ENCODE peak calls at places on chromosomes 1 and 21, in six cellular contexts. K is fibroblast of pulmonary artery, I is foreskin fibroblast, M is GM12865, L is pancreas, B is cardiac muscle cell. D is an unnamed sample.

GRCh38 chr1:38265293-38266196 is 219.0 kb upstream of the POU3F1 start:
- DNase-seq in M (no peak), I (no peak), K (no peak), L (no peak), B (no peak), D (no peak)

GRCh38 chr1:45018599-45019230 is 6.7 kb downstream of the UROD start:
- DNase-seq in K (peak), M (peak), L (peak), I (peak), B (peak), D (peak)

GRCh38 chr1:185229981-185230380 is 73.0 kb downstream of the SWT1 start:
- DNase-seq in K (no peak), M (no peak), I (no peak), L (no peak), B (no peak), D (no peak)

GRCh38 chr1:36707221-36707620 is 224.5 kb upstream of the CSF3R start:
- DNase-seq in B (no peak), I (no peak), M (no peak), L (no peak), K (peak), D (no peak)

GRCh38 chr1:182484531-182485257 is 34.7 kb downstream of the RGSL1 start:
- DNase-seq in K (no peak), I (no peak), M (peak), L (no peak), B (no peak), D (peak)

GRCh38 chr21:33642896-33643657 is 776 bp downstream of the ITSN1 start:
- DNase-seq in B (peak), I (peak), K (no peak), L (peak), M (peak), D (peak)

GRCh38 chr1:31101147-31101502 is 35.6 kb upstream of the PUM1 start:
- DNase-seq in B (no peak), K (peak), I (peak), L (no peak), M (no peak), D (no peak)

GRCh38 chr1:6080469-6080868 is 34.8 kb downstream of the KCNAB2 start:
- DNase-seq in M (no peak), I (no peak), L (no peak), B (no peak), K (no peak), D (no peak)

GRCh38 chr1:27574871-27575831 is 28.8 kb downstream of the AHDC1 start:
- DNase-seq in B (peak), I (peak), L (peak), M (no peak), K (peak), D (no peak)

GRCh38 chr1:91450260-91450659 is 45.6 kb upstream of the HFM1 start:
- DNase-seq in L (no peak), B (no peak), I (peak), M (no peak), K (peak), D (no peak)

GRCh38 chr1:183303901-183304300 is 114.3 kb downstream of the NMNAT2 start:
- DNase-seq in L (no peak), K (peak), I (peak), B (no peak), M (no peak), D (no peak)

GRCh38 chr21:38740131-38740530 is 65.6 kb upstream of the ETS2 start:
- DNase-seq in I (no peak), B (no peak), K (no peak), L (no peak), M (no peak), D (no peak)

GRCh38 chr1:177913762-177914540 is 55.9 kb downstream of the SEC16B start:
- DNase-seq in B (peak), K (peak), L (no peak), M (peak), I (peak), D (peak)

GRCh38 chr1:240906477-240906876 is 294.5 kb upstream of the GREM2 start:
- DNase-seq in B (peak), K (peak), M (no peak), I (peak), L (no peak), D (peak)

GRCh38 chr1:156279837-156280236 is 2.8 kb downstream of the SMG5 start:
- DNase-seq in L (no peak), M (no peak), B (no peak), I (no peak), K (no peak), D (no peak)

GRCh38 chr1:173925306-173926242 is 8.4 kb upstream of the SERPINC1 start:
- DNase-seq in I (no peak), B (no peak), K (no peak), M (no peak), L (no peak), D (no peak)

GRCh38 chr1:98662354-98662665 is 789 bp downstream of the SNX7 start:
- DNase-seq in K (peak), L (no peak), M (no peak), B (no peak), I (no peak), D (no peak)

GRCh38 chr1:54289061-54289938 is 89.3 kb downstream of the MRPL37 start:
- DNase-seq in B (no peak), M (no peak), I (peak), K (no peak), L (no peak), D (no peak)

DNA sequence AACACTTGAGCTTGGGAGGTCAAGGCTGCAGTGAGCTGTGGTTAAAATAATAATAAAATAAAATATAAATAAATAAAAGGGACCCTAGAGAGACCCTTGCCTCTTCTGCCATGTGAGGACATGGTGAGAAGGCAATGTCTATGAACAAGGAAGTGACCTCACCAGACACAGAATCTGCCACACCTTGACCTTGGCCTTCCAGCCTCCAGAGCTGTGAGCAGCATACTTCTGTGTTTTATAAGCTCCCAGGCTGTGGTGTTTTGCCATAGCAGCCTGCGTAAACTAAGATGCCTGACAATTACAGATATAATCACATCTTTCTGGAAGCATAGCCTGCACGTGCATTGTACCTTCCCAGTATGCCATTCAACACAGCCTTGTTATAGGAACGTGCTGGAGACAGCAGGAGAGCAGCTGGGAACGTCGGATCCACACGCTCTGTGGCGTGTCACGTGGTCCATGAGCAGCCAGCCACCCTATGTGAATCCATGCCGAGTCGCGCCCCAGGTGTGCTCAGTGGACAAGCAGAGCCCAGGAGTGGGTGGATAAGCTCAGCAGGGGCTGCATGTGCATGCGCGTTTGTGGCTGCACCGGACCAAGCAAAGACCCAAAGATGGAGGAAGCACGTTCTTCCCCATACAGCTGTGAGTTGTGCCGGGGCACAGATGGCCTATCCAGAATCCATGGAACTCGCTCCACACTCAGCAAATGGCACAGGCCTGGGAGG is 17.8 kb downstream of the WNT9A start:
- DNase-seq in L (peak), K (no peak), B (no peak), M (no peak), I (no peak), D (no peak)
- H3K4me3 ChIP-seq in L (no peak), K (no peak), B (no peak), M (no peak), I (no peak), D (no peak)

DNA sequence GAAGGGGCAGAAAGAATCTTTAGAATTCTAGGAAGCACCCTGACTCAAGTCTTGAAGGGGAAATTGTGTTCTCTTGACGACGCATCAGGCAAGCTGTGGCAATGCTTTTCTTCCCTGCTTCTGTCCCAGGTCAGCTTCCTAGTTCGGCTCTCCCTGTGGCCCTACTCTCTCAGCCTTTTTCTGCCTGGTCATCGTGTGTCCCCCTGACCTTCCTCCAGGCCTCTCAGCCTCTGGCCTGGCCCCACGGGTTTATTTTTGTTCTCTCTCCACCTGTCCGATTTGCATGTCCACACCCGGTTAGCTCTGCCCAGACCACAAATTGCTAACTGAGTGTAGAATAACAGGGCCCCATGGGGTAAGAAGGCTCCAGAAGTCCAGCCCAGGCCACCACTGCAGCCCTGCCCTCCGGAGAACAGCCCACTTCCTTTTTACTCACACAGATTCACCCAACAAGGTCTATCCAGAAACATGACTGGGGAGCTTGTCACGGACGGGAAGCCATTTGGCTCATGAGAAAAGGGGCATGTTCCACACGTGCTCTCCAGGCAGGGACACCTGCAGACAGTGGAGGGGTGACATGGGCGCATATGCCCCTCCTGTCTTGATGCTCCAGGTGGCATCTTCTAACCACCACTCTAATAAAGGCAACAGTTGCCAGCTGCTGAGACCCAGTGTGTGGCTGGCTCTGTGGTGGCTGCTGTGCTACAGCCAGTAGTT is 9.8 kb downstream of the KCNN3 start:
- DNase-seq in B (peak), K (no peak), I (no peak), M (peak), L (no peak), D (peak)
- H3K4me3 ChIP-seq in B (no peak), K (no peak), I (no peak), M (peak), L (no peak), D (peak)

GRCh38 chr1:7783178-7783711 is 846 bp upstream of the PER3 start:
- DNase-seq in M (peak), I (peak), K (peak), L (peak), B (peak), D (peak)

GRCh38 chr1:7783826-7784491 is at the start of gene PER3:
- DNase-seq in L (peak), I (peak), B (peak), M (peak), K (peak), D (peak)

GRCh38 chr1:7786785-7787184 is 2.7 kb downstream of the PER3 start:
- DNase-seq in B (no peak), K (no peak), M (no peak), L (no peak), I (no peak), D (peak)

GRCh38 chr1:7784492-7785071 is 491 bp downstream of the PER3 start:
- DNase-seq in I (no peak), M (peak), K (no peak), L (peak), B (no peak), D (peak)

DNA sequence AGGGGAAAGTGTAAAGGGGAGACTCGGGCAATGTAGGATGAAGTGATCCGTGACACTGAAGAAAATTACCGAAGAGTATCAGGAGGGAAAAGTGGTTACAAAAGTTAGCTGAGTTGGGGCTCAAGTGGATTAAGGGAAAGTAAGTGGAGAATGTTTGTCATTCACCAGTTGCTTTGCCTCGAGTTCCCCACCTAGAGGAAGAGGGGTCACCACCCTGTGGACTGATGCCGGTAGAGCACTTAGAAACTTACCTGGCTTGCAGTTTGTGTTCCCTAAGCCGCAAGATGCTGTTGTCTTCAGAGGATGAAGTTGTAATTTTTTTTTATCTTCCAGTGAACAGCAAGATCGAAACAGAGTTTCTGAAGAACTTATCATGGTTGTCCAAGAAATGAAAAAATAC is 1.0 kb downstream of the PER3 start:
- DNase-seq in L (no peak), B (no peak), M (no peak), I (no peak), K (no peak), D (peak)
- H3K4me3 ChIP-seq in L (peak), B (no peak), M (no peak), I (peak), K (no peak), D (no peak)

GRCh38 chr1:153958961-153959260 is 499 bp upstream of the CRTC2 start:
- DNase-seq in L (no peak), B (no peak), K (no peak), M (no peak), I (no peak), D (no peak)
- H3K4me3 ChIP-seq in L (no peak), B (no peak), K (peak), M (peak), I (peak), D (peak)

GRCh38 chr1:162151900-162152829 is 82.7 kb downstream of the NOS1AP start:
- DNase-seq in K (peak), I (peak), M (peak), B (no peak), L (no peak), D (no peak)
- H3K4me3 ChIP-seq in K (no peak), I (no peak), M (no peak), B (no peak), L (no peak), D (no peak)

GRCh38 chr1:159765806-159766205 is 15.0 kb upstream of the DUSP23 start:
- DNase-seq in I (no peak), M (no peak), B (no peak), K (no peak), L (no peak), D (no peak)
- H3K4me3 ChIP-seq in I (no peak), M (no peak), B (no peak), K (no peak), L (no peak), D (no peak)

GRCh38 chr1:1833456-1833855 is 55.2 kb upstream of the NADK start:
- DNase-seq in B (no peak), I (no peak), M (no peak), L (no peak), K (no peak), D (peak)
- H3K4me3 ChIP-seq in B (no peak), I (no peak), M (no peak), L (no peak), K (no peak), D (peak)

GRCh38 chr1:3069491-3070303 is 694 bp downstream of the PRDM16 start:
- DNase-seq in K (peak), M (no peak), B (peak), I (peak), L (peak), D (no peak)
- H3K4me3 ChIP-seq in K (peak), M (no peak), B (peak), I (peak), L (peak), D (no peak)

DNA sequence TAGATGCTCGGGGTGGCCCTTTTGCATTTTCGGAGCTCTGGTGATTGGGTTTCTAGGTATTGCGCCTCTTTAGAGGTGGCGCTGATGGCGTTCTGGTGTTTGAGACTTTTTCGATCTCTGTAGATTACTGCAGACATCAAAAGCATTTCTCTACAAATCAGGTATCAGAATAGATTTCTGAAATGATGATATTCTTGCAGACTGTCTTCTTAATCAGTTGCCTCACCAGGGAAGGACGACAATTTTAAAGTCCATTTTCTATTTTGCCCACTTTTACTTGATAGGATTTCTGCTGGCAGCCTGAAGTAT is 65.2 kb upstream of the VAMP3 start:
- DNase-seq in M (no peak), B (no peak), L (no peak), K (no peak), I (no peak), D (no peak)
- H3K4me3 ChIP-seq in M (no peak), B (no peak), L (peak), K (no peak), I (no peak), D (no peak)

GRCh38 chr1:202162418-202163280 is 2.2 kb upstream of the PTPN7 start:
- DNase-seq in K (no peak), B (no peak), I (no peak), L (no peak), M (no peak), D (peak)

GRCh38 chr1:202160377-202160940 is at the start of gene PTPN7:
- DNase-seq in L (no peak), M (peak), K (no peak), B (no peak), I (no peak), D (peak)

GRCh38 chr1:202161151-202162048 is 998 bp upstream of the PTPN7 start:
- DNase-seq in I (no peak), B (no peak), M (no peak), K (no peak), L (no peak), D (no peak)

GRCh38 chr1:202163281-202164270 is 3.2 kb upstream of the PTPN7 start:
- DNase-seq in L (no peak), K (no peak), B (no peak), I (no peak), M (no peak), D (no peak)

DNA sequence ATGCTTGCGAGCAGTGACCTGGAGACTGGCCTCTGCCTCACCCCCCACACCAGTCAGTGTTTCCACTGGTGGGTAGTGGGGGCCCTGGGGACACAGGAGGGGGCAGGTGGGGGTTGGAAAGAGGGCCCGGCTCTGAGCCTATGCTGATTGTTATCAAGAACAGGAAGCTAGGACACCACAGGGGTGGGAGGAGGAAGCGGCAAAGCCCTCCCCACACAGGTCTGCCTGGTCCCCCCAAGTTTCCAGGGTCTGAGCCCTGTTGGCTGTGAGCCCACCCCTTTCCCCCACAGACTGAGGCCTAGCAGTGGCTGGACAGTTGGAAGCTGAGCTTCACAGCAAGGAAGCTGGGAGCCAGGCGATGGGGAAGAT is 1.6 kb upstream of the PTPN7 start:
- DNase-seq in I (no peak), K (no peak), L (no peak), M (peak), B (no peak), D (no peak)
- H3K4me3 ChIP-seq in I (no peak), K (no peak), L (no peak), M (peak), B (no peak), D (no peak)